ENCODE peak calls at places on chromosomes 12 and 14, in eight cellular contexts. X, P, S, L, R, K, U and F are unnamed samples.

GRCh38 chr12:51390457-51391046 is 654 bp downstream of the GALNT6 start:
- DNase-seq in X (no peak), P (no peak), S (no peak), L (no peak), R (no peak), K (peak; percentile 62), U (no peak), F (peak; percentile 20)

GRCh38 chr14:61444215-61444768 is 122.9 kb downstream of the PRKCH start:
- DNase-seq in X (peak; percentile 52), P (no peak), S (peak; percentile 42), L (peak; percentile 95), R (no peak), K (peak; percentile 28), U (no peak), F (no peak)

GRCh38 chr14:95460647-95461478 is 55.6 kb downstream of the SYNE3 start:
- DNase-seq in X (no peak), P (no peak), S (no peak), L (no peak), R (peak; percentile 79), K (no peak), U (peak; percentile 92), F (no peak)

GRCh38 chr14:35400707-35401421 is 3.7 kb downstream of the NFKBIA start:
- DNase-seq in X (no peak), P (no peak), S (peak; percentile 46), L (peak; percentile 52), R (no peak), K (no peak), U (no peak), F (no peak)

GRCh38 chr12:26119391-26119981 is 5.4 kb downstream of the BHLHE41 start:
- DNase-seq in X (no peak), P (no peak), S (no peak), L (no peak), R (peak; percentile 78), K (peak; percentile 10), U (peak; percentile 69), F (no peak)

GRCh38 chr14:42715316-42715715 is 1108.6 kb downstream of the LRFN5 start:
- DNase-seq in X (no peak), P (no peak), S (no peak), L (no peak), R (peak; percentile 50), K (no peak), U (no peak), F (no peak)

GRCh38 chr14:75880512-75880911 is 101.3 kb downstream of the TGFB3 start:
- DNase-seq in X (no peak), P (no peak), S (no peak), L (no peak), R (no peak), K (no peak), U (peak; percentile 28), F (no peak)

GRCh38 chr12:70094467-70094866 is 148.8 kb upstream of the CNOT2 start:
- DNase-seq in X (no peak), P (no peak), S (no peak), L (no peak), R (no peak), K (no peak), U (no peak), F (no peak)

GRCh38 chr12:111186347-111186746 is 182.5 kb downstream of the PHETA1 start:
- DNase-seq in X (no peak), P (no peak), S (no peak), L (no peak), R (no peak), K (no peak), U (no peak), F (no peak)

GRCh38 chr12:118840399-118840798 is 140.9 kb upstream of the SRRM4 start:
- DNase-seq in X (no peak), P (no peak), S (no peak), L (no peak), R (no peak), K (no peak), U (no peak), F (no peak)

GRCh38 chr12:89907659-89908058 is 199.0 kb upstream of the ATP2B1 start:
- DNase-seq in X (no peak), P (no peak), S (no peak), L (no peak), R (no peak), K (no peak), U (no peak), F (no peak)

GRCh38 chr12:16606201-16606849 is 363 bp upstream of the LMO3 start:
- DNase-seq in X (no peak), P (no peak), S (no peak), L (no peak), R (peak; percentile 27), K (no peak), U (peak; percentile 81), F (peak; percentile 77)

GRCh38 chr14:57323703-57324102 is 54.9 kb downstream of the AP5M1 start:
- DNase-seq in X (no peak), P (no peak), S (no peak), L (no peak), R (no peak), K (no peak), U (no peak), F (no peak)

GRCh38 chr12:3199551-3200031 is 122.4 kb downstream of the TSPAN9 start:
- DNase-seq in X (no peak), P (no peak), S (no peak), L (no peak), R (peak; percentile 59), K (no peak), U (no peak), F (no peak)

GRCh38 chr12:80709811-80710726 is 2.6 kb downstream of the MYF6 start:
- DNase-seq in X (no peak), P (no peak), S (no peak), L (no peak), R (no peak), K (no peak), U (peak; percentile 94), F (no peak)

GRCh38 chr14:33342299-33342974 is 403.8 kb downstream of the NPAS3 start:
- DNase-seq in X (no peak), P (no peak), S (no peak), L (no peak), R (no peak), K (no peak), U (no peak), F (no peak)

GRCh38 chr12:19842116-19842515 is 402.8 kb downstream of the AEBP2 start:
- DNase-seq in X (no peak), P (no peak), S (no peak), L (no peak), R (no peak), K (no peak), U (no peak), F (no peak)

GRCh38 chr14:62126885-62127478 is 364.8 kb downstream of the SNAPC1 start:
- DNase-seq in X (no peak), P (no peak), S (no peak), L (no peak), R (peak; percentile 72), K (peak; percentile 1), U (peak; percentile 49), F (no peak)

GRCh38 chr14:92637864-92638263 is 110.6 kb downstream of the LGMN start:
- DNase-seq in X (no peak), P (no peak), S (no peak), L (no peak), R (no peak), K (no peak), U (no peak), F (no peak)

GRCh38 chr14:64717870-64718269 is 13.6 kb downstream of the PLEKHG3 start:
- DNase-seq in X (no peak), P (no peak), S (no peak), L (no peak), R (peak; percentile 20), K (no peak), U (peak; percentile 31), F (no peak)